ENCODE peak calls at places on chromosomes 12 and 14, in six cellular contexts. M is heart left ventricle, J is HFF-Myc, V is GM12865, E is NT2/D1, X is lung. L is an unnamed sample.

GRCh38 chr12:12896261-12896660 is 4.9 kb downstream of the GPRC5A start:
- DNase-seq in J (no peak), E (no peak), V (no peak), M (no peak), X (no peak), L (no peak)

GRCh38 chr14:54446201-54446693 is 5.1 kb upstream of the CNIH1 start:
- DNase-seq in M (no peak), X (no peak), V (no peak), J (no peak), E (no peak), L (no peak)

GRCh38 chr14:102474934-102475333 is 34.6 kb downstream of the ANKRD9 start:
- DNase-seq in V (no peak), E (no peak), J (no peak), X (peak; percentile 62), M (peak; percentile 92), L (no peak)

GRCh38 chr12:19397534-19397933 is 41.8 kb upstream of the AEBP2 start:
- DNase-seq in E (no peak), V (no peak), M (no peak), J (no peak), X (no peak), L (no peak)

GRCh38 chr12:68957273-68957672 is 24.3 kb upstream of the CPM start:
- DNase-seq in V (no peak), M (no peak), J (no peak), E (no peak), X (no peak), L (no peak)

GRCh38 chr12:108301346-108301745 is 37.8 kb downstream of the CMKLR1 start:
- DNase-seq in E (no peak), M (no peak), J (no peak), V (no peak), X (no peak), L (no peak)

GRCh38 chr12:90203556-90203955 is 494.9 kb upstream of the ATP2B1 start:
- DNase-seq in J (no peak), E (no peak), M (no peak), X (no peak), V (no peak), L (no peak)

GRCh38 chr14:90305176-90305601 is 26.6 kb downstream of the NRDE2 start:
- DNase-seq in E (no peak), X (no peak), J (no peak), V (no peak), M (no peak), L (peak; percentile 56)

GRCh38 chr12:104049278-104050257 is at the start of gene GLT8D2:
- DNase-seq in M (peak; percentile 75), E (no peak), V (no peak), J (peak; percentile 75), X (peak; percentile 32), L (no peak)

GRCh38 chr12:105270671-105271255 is 34.8 kb upstream of the APPL2 start:
- DNase-seq in J (no peak), M (no peak), V (no peak), E (no peak), X (no peak), L (no peak)

GRCh38 chr12:117032593-117033381 is 66.4 kb downstream of the TESC start:
- DNase-seq in X (no peak), M (peak; percentile 34), E (no peak), V (no peak), J (no peak), L (no peak)

GRCh38 chr12:101327054-101327453 is 47.1 kb downstream of the UTP20 start:
- DNase-seq in X (no peak), M (no peak), V (no peak), E (no peak), J (no peak), L (peak; percentile 13)

GRCh38 chr12:130953783-130954543 is at the start of gene ADGRD1:
- DNase-seq in X (peak; percentile 81), V (peak; percentile 18), M (peak; percentile 77), E (no peak), J (no peak), L (no peak)

GRCh38 chr14:59116984-59117415 is 71.5 kb upstream of the DAAM1 start:
- DNase-seq in M (no peak), E (no peak), J (no peak), V (peak; percentile 44), X (no peak), L (no peak)

GRCh38 chr12:4353785-4354208 is 25.7 kb downstream of the FGF23 start:
- DNase-seq in J (no peak), X (no peak), E (peak; percentile 43), V (peak; percentile 12), M (no peak), L (no peak)

GRCh38 chr14:60328588-60328987 is 79.6 kb downstream of the PPM1A start:
- DNase-seq in M (no peak), J (no peak), V (no peak), E (no peak), X (no peak), L (no peak)
- H3K4me3 ChIP-seq in M (no peak overlapping the region), J (no peak overlapping the region), V (peak overlapping the region; percentile 77), E (no peak overlapping the region), X (no peak overlapping the region), L (no peak overlapping the region)

GRCh38 chr14:85535916-85536834 is 6.2 kb downstream of the FLRT2 start:
- DNase-seq in X (no peak), J (no peak), M (no peak), V (no peak), E (no peak), L (no peak)
- H3K4me3 ChIP-seq in X (no peak overlapping the region), J (peak overlapping the region; percentile 91), M (no peak overlapping the region), V (no peak overlapping the region), E (no peak overlapping the region), L (no peak overlapping the region)

GRCh38 chr14:104938436-104938835 is 13.8 kb downstream of the PLD4 start:
- DNase-seq in X (no peak), M (no peak), E (no peak), J (no peak), V (no peak), L (no peak)
- H3K4me3 ChIP-seq in X (no peak overlapping the region), M (no peak overlapping the region), E (no peak overlapping the region), J (no peak overlapping the region), V (no peak overlapping the region), L (no peak overlapping the region)

GRCh38 chr12:66627988-66628317 is 50.9 kb downstream of the GRIP1 start:
- DNase-seq in J (no peak), M (no peak), E (no peak), X (no peak), V (peak; percentile 9), L (no peak)
- H3K4me3 ChIP-seq in J (no peak overlapping the region), M (no peak overlapping the region), E (no peak overlapping the region), X (no peak overlapping the region), V (no peak overlapping the region), L (no peak overlapping the region)

DNA sequence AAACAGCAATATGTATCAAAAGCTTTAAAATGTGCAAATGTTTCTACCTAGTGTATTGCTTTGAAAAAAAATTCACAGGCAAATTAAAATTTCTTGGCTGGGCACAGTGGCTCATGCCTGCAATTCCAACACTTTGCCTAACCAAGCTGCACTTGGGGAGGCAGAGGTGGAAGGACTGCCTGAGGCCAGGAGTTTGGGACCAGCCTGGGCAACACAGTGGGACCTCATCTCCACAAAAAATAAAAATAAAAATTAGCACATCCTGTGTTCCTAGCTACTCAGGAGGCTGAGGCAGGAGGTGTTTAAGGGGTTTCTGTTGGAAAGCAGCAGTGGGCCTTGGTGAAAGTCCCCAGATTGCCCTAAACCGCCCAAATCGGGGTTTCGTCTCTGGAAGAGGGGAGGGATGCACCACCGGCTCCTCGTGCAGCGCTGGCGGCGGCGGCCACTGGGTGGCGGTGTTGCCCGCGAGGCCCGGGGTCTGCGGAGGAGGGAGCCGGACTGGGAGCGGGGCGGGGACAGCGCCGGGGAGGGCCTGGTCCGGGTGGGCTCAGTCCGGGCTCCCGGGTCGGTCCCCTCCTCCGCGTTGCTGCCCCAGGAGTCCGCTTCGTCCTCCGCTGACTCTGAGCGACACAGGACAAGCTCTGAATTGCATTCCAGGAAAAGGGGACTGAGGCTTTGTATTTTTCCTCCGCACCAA is 265.6 kb downstream of the AACS start:
- DNase-seq in V (peak; percentile 41), E (peak; percentile 57), J (no peak), X (peak; percentile 48), M (peak; percentile 54), L (no peak)
- H3K4me3 ChIP-seq in V (no peak overlapping the region), E (peak overlapping the region; percentile 36), J (peak overlapping the region; percentile 13), X (no peak overlapping the region), M (peak overlapping the region; percentile 50), L (peak overlapping the region; percentile 57)

DNA sequence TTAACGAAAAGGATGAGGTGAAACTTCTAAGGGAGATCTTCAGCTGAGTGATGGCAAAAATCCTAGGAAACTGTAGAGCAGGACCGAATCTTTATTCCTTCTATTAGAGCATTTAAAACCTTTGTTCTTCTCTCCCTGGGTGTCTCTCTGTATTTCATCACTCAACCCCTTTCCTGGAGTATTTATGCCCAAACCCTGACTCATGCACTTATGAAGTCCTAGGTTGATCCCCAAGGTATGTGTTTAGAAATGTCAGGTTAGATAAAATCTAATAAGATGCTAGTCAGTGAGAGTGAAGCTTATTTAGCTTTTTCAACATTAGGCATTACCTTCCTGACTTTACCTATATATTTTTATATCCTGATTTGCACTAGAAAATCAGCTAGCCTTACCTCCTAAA is 239.8 kb upstream of the NPAS3 start:
- DNase-seq in X (no peak), V (no peak), M (no peak), E (no peak), J (no peak), L (no peak)
- H3K4me3 ChIP-seq in X (no peak overlapping the region), V (no peak overlapping the region), M (no peak overlapping the region), E (no peak overlapping the region), J (no peak overlapping the region), L (no peak overlapping the region)

DNA sequence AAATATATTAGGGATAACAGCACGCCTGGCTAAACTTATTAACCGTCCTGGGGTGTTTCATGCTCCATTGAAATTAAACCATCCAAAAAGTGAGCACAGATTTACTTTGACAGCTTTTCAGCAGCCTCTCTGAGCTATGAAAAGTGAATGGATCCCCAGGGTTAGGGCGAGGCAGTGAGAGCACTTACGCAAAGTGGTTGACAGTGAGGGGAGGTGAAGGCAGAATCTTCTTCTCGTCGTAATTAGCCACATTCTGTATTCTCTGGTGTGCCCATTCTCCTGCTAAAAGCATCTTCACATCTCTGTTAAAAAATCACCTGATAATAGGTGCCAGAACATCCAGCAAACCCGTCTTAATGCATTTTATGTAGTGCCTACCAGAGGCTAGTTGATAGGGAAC is 1.9 kb downstream of the TMTC2 start:
- DNase-seq in M (no peak), J (no peak), X (no peak), E (no peak), V (no peak), L (no peak)
- H3K4me3 ChIP-seq in M (peak overlapping the region; percentile 58), J (peak overlapping the region; percentile 76), X (no peak overlapping the region), E (peak overlapping the region; percentile 73), V (peak overlapping the region; percentile 75), L (peak overlapping the region; percentile 84)

DNA sequence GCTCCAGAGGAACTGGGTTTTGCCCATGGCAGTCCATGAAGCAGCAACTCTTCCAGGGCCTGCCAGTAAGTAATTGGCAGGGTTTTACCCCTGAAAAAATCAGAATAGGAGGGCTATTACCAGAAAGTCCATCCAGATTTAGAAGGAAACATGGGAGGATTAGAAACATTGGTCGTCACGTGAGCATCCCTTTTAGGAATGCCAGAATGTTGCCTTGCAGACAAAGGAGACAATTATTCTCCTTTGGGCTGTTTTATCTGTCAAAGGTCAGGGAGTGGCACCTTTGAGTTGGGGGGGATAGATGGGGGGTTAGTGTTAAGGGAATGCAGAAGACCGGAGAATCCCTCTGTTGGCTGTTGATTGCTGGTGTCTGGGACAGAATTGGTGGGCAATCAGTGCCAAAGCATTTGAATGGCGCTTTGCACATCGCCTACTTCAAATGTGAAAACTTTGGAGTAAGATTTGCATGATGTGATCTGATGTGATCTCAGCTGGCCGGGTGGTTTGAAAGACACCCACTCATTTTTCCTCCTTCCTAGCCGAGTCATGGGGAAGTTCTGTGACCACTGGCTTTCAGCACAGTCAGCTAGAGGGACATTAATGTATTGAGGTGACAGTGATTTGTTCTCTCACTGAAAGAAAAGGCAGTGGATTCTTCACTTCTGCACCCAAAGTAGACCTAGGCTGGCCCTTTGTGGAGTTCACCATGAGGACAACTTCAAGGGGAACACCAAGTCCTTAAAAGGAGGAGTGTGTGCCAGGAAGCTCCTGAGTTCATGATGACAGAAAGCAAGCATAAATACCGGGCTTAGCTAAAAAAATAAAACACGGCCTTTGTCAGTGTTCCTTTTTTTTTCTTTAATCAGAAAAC is 31.4 kb downstream of the FLVCR2 start:
- DNase-seq in V (no peak), J (no peak), X (no peak), M (no peak), E (no peak), L (no peak)
- H3K4me3 ChIP-seq in V (no peak overlapping the region), J (no peak overlapping the region), X (no peak overlapping the region), M (no peak overlapping the region), E (no peak overlapping the region), L (no peak overlapping the region)